ENCODE peak calls at places on chromosomes 13 and 19, in six cellular contexts. S, Q, R, B, P and I are unnamed samples. For H3K4me1, the result is how much of the 10 kb centered on the place peaks cover.

GRCh38 chr19:35899547-35900214 is 659 bp downstream of the NFKBID start:
- DNase-seq in S (peak), B (peak), R (peak), Q (peak), P (peak), I (peak)

GRCh38 chr19:35828694-35829301 is 16.2 kb upstream of the PRODH2 start:
- DNase-seq in S (peak), Q (peak), P (no peak), R (peak), B (peak), I (peak)

GRCh38 chr13:30466841-30467252 is 1.1 kb upstream of the HMGB1 start:
- DNase-seq in S (no peak), P (no peak), B (no peak), Q (no peak), R (peak), I (no peak)

GRCh38 chr13:46992383-46992952 is 95.6 kb upstream of the HTR2A start:
- DNase-seq in S (no peak), Q (no peak), P (peak), B (no peak), R (peak), I (peak)

GRCh38 chr19:7902796-7903243 is 857 bp upstream of the MAP2K7 start:
- DNase-seq in S (no peak), P (no peak), Q (peak), B (no peak), R (no peak), I (no peak)

GRCh38 chr19:33241530-33242101 is 16.0 kb upstream of the SLC7A10 start:
- DNase-seq in R (no peak), Q (no peak), S (no peak), B (peak), P (no peak), I (peak)

GRCh38 chr13:52447354-52447753 is 3.1 kb downstream of the VPS36 start:
- DNase-seq in Q (no peak), P (no peak), S (peak), R (no peak), B (no peak), I (no peak)

GRCh38 chr13:67273001-67273400 is 42.9 kb upstream of the PCDH9 start:
- DNase-seq in B (no peak), Q (no peak), S (peak), P (no peak), R (no peak), I (no peak)

GRCh38 chr19:18520848-18521691 is 800 bp downstream of the ELL start:
- DNase-seq in Q (peak), P (no peak), S (no peak), B (peak), R (no peak), I (peak)

GRCh38 chr13:99191900-99192399 is 8.7 kb upstream of the UBAC2 start:
- DNase-seq in S (peak), Q (no peak), P (no peak), R (no peak), B (no peak), I (no peak)

GRCh38 chr19:19900124-19900523 is 622 bp upstream of the ZNF93 start:
- DNase-seq in S (peak), Q (no peak), B (no peak), R (peak), P (no peak), I (no peak)

GRCh38 chr13:25775986-25776385 is 275.8 kb downstream of the SHISA2 start:
- DNase-seq in B (no peak), Q (no peak), R (no peak), S (no peak), P (no peak), I (no peak)

GRCh38 chr13:66659291-66660012 is 570.7 kb downstream of the PCDH9 start:
- DNase-seq in R (peak), B (no peak), S (peak), P (no peak), Q (no peak), I (no peak)

GRCh38 chr13:48431987-48432615 is 19.2 kb upstream of the LPAR6 start:
- DNase-seq in P (no peak), B (no peak), Q (no peak), R (peak), S (peak), I (no peak)

GRCh38 chr13:51620165-51620983 is 36.1 kb downstream of the WDFY2 start:
- DNase-seq in Q (no peak), B (no peak), P (no peak), R (no peak), S (no peak), I (no peak)

GRCh38 chr19:50695251-50696064 is 24.1 kb downstream of the SHANK1 start:
- DNase-seq in P (no peak), B (no peak), Q (peak), S (no peak), R (peak), I (peak)

GRCh38 chr13:37608750-37609339 is 10.3 kb upstream of the POSTN start:
- DNase-seq in Q (no peak), B (no peak), S (no peak), P (no peak), R (no peak), I (no peak)

GRCh38 chr13:51721485-51721884 is 82.5 kb downstream of the DHRS12 start:
- DNase-seq in P (no peak), S (no peak), Q (no peak), R (no peak), B (no peak), I (no peak)

GRCh38 chr13:39970177-39970846 is 314.9 kb downstream of the COG6 start:
- DNase-seq in Q (no peak), B (no peak), P (no peak), S (no peak), R (no peak), I (no peak)

GRCh38 chr13:108020027-108020426 is 195.3 kb downstream of the LIG4 start:
- DNase-seq in R (no peak), P (no peak), B (no peak), Q (no peak), S (no peak), I (no peak)

GRCh38 chr13:98504371-98504963 is 72.4 kb downstream of the STK24 start:
- DNase-seq in S (no peak), Q (no peak), B (no peak), P (no peak), R (no peak), I (no peak)

GRCh38 chr13:51832471-51833152 is 12.4 kb downstream of the TMEM272 start:
- DNase-seq in R (peak), Q (peak), P (no peak), B (no peak), S (peak), I (peak)

GRCh38 chr19:4140237-4140711 is 13.2 kb upstream of the CREB3L3 start:
- DNase-seq in R (peak), P (peak), Q (peak), S (peak), B (no peak), I (peak)

GRCh38 chr13:71786815-71787214 is 80.2 kb downstream of the DACH1 start:
- DNase-seq in S (no peak), Q (no peak), R (no peak), B (no peak), P (no peak), I (no peak)

GRCh38 chr13:104376588-104376987 is 1310.4 kb upstream of the SLC10A2 start:
- DNase-seq in B (no peak), S (no peak), R (no peak), P (no peak), Q (no peak), I (no peak)

GRCh38 chr19:24002256-24002945 is 84.6 kb upstream of the ZNF254 start:
- DNase-seq in B (no peak), Q (no peak), S (no peak), P (no peak), R (no peak), I (no peak)

GRCh38 chr19:31312004-31312403 is 37.2 kb downstream of the TSHZ3 start:
- DNase-seq in R (no peak), P (no peak), B (no peak), Q (no peak), S (peak), I (no peak)

GRCh38 chr13:32902898-32903297 is 113.3 kb upstream of the KL start:
- DNase-seq in S (peak), R (no peak), Q (peak), P (no peak), B (peak), I (no peak)

GRCh38 chr19:14686411-14686810 is 3.4 kb upstream of the ZNF333 start:
- DNase-seq in R (peak), B (no peak), P (peak), Q (peak), S (peak), I (peak)

DNA sequence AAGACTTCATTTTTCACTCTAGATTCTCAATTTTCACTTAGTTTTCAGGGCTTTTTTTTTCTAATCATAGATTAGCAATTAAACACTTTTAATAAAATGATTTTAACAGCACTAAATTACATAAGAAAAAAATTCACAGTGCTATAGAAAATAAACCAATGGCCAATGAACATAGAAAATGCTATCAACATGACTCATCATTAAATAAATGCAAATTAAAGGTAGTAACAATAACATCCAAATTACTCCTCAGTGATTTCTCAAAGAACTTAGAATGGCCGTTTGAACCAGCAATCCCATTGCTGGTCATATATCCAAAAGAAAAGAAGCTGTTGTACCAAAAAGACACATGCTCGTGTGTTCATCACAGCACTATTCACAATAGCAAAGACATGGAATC is 1058.9 kb downstream of the UQCRFS1 start:
- DNase-seq in B (no peak), R (no peak), Q (no peak), P (no peak), S (no peak), I (no peak)
- H3K4me1 ChIP-seq in B (under half), R (under half), Q (under half), P (under half), S (under half), I (under half)

GRCh38 chr19:1907563-1908363 is 2.6 kb downstream of the ADAT3 start:
- DNase-seq in S (no peak), Q (peak), B (peak), R (no peak), P (no peak), I (no peak)
- H3K4me3 ChIP-seq in S (no peak), Q (no peak), B (no peak), R (no peak), P (no peak), I (no peak)

GRCh38 chr13:38787550-38787949 is 100.7 kb downstream of the FREM2 start:
- DNase-seq in R (no peak), S (no peak), B (no peak), P (no peak), Q (no peak), I (no peak)
- H3K4me1 ChIP-seq in R (under half), S (under half), B (under half), P (under half), Q (under half), I (under half)

DNA sequence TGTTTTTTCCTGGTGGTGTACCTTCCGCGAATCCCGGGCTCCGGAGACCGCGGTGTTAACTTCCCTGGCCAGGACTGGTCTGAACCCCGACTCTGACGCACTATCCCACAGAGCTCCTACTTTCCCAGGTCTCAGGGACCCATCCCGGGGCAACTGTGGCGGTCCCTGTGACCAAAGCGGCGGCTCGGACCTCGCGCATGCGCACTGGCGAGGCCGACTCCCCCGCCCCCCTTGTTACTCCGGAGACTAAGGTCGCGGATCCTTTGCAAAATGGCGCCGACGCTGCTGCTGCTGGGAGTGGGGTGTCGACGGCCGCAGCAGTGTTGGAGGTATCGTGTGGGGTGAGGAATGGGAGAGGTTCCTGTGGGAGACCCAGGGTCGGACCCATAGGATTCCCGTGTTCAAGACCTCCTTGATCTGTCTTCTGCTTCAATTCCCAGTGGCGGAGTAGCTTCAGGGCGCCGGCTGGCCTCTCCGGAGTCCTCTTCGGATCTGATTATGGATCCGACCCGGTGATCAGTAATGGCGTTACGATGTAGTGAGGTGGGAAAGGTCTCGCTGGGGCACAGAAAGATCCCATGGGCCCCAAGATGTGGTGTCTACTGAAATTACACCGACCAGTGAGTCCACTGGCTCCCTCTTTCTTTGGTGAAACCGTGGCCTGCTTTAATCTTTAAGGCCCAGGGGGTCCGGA is 66.6 kb upstream of the ZNF527 start:
- DNase-seq in S (peak), Q (peak), P (no peak), R (no peak), B (peak), I (no peak)
- H3K4me3 ChIP-seq in S (peak), Q (peak), P (no peak), R (no peak), B (peak), I (no peak)